ENCODE peak calls at places on chromosomes 5 and 9, in eight cellular contexts. One of them, this sample, is unnamed.

GRCh38 chr9:136117291-136118060 is 1.2 kb downstream of the TMEM250 start:
- ATAC-seq in heart left ventricle: peak; percentile 44
- ATAC-seq in mucosa of descending colon: peak; percentile 53
- ATAC-seq in pancreas: peak; percentile 10
- ATAC-seq in CD4-positive, CD25-positive, alpha-beta regulatory T cell: no peak
- ATAC-seq in foreskin keratinocyte: no peak
- ATAC-seq in upper lobe of left lung: no peak
- ATAC-seq in body of pancreas: peak; percentile 4
- ATAC-seq in this sample: no peak

GRCh38 chr9:78054180-78054579 is 22.6 kb upstream of the GNAQ start:
- ATAC-seq in upper lobe of left lung: no peak
- ATAC-seq in mucosa of descending colon: peak; percentile 24
- ATAC-seq in foreskin keratinocyte: peak; percentile 82
- ATAC-seq in pancreas: no peak
- ATAC-seq in heart left ventricle: no peak
- ATAC-seq in CD4-positive, CD25-positive, alpha-beta regulatory T cell: no peak
- ATAC-seq in body of pancreas: no peak
- ATAC-seq in this sample: no peak

GRCh38 chr9:105063665-105064247 is 135.8 kb upstream of the ABCA1 start:
- ATAC-seq in body of pancreas: peak; percentile 12
- ATAC-seq in upper lobe of left lung: peak; percentile 42
- ATAC-seq in foreskin keratinocyte: peak; percentile 75
- ATAC-seq in heart left ventricle: peak; percentile 57
- ATAC-seq in CD4-positive, CD25-positive, alpha-beta regulatory T cell: no peak
- ATAC-seq in pancreas: peak; percentile 31
- ATAC-seq in mucosa of descending colon: peak; percentile 10
- ATAC-seq in this sample: peak; percentile 57

GRCh38 chr5:1867815-1868143 is 14.9 kb downstream of the IRX4 start:
- ATAC-seq in heart left ventricle: no peak
- ATAC-seq in mucosa of descending colon: no peak
- ATAC-seq in upper lobe of left lung: no peak
- ATAC-seq in foreskin keratinocyte: no peak
- ATAC-seq in CD4-positive, CD25-positive, alpha-beta regulatory T cell: no peak
- ATAC-seq in body of pancreas: no peak
- ATAC-seq in pancreas: no peak
- ATAC-seq in this sample: no peak

GRCh38 chr9:128098017-128098935 is 29.3 kb downstream of the PTGES2 start:
- ATAC-seq in body of pancreas: peak; percentile 76
- ATAC-seq in mucosa of descending colon: peak; percentile 80
- ATAC-seq in CD4-positive, CD25-positive, alpha-beta regulatory T cell: peak; percentile 29
- ATAC-seq in foreskin keratinocyte: peak; percentile 74
- ATAC-seq in heart left ventricle: peak; percentile 80
- ATAC-seq in upper lobe of left lung: peak; percentile 87
- ATAC-seq in pancreas: peak; percentile 78
- ATAC-seq in this sample: peak; percentile 83

GRCh38 chr5:90881626-90882150 is 323.1 kb downstream of the ADGRV1 start:
- ATAC-seq in upper lobe of left lung: no peak
- ATAC-seq in heart left ventricle: no peak
- ATAC-seq in body of pancreas: no peak
- ATAC-seq in mucosa of descending colon: no peak
- ATAC-seq in CD4-positive, CD25-positive, alpha-beta regulatory T cell: no peak
- ATAC-seq in pancreas: no peak
- ATAC-seq in foreskin keratinocyte: no peak
- ATAC-seq in this sample: no peak

GRCh38 chr5:35671516-35671915 is 53.9 kb downstream of the SPEF2 start:
- ATAC-seq in foreskin keratinocyte: no peak
- ATAC-seq in body of pancreas: no peak
- ATAC-seq in mucosa of descending colon: peak; percentile 45
- ATAC-seq in pancreas: no peak
- ATAC-seq in heart left ventricle: no peak
- ATAC-seq in CD4-positive, CD25-positive, alpha-beta regulatory T cell: peak; percentile 73
- ATAC-seq in upper lobe of left lung: no peak
- ATAC-seq in this sample: no peak

GRCh38 chr5:76641514-76642120 is 18.4 kb upstream of the F2RL2 start:
- ATAC-seq in upper lobe of left lung: no peak
- ATAC-seq in pancreas: peak; percentile 73
- ATAC-seq in foreskin keratinocyte: peak; percentile 48
- ATAC-seq in body of pancreas: peak; percentile 50
- ATAC-seq in heart left ventricle: no peak
- ATAC-seq in CD4-positive, CD25-positive, alpha-beta regulatory T cell: peak; percentile 50
- ATAC-seq in mucosa of descending colon: peak; percentile 64
- ATAC-seq in this sample: no peak

GRCh38 chr9:2039294-2040180 is 24.4 kb downstream of the SMARCA2 start:
- ATAC-seq in heart left ventricle: peak; percentile 65
- ATAC-seq in mucosa of descending colon: no peak
- ATAC-seq in body of pancreas: no peak
- ATAC-seq in foreskin keratinocyte: no peak
- ATAC-seq in CD4-positive, CD25-positive, alpha-beta regulatory T cell: no peak
- ATAC-seq in upper lobe of left lung: no peak
- ATAC-seq in pancreas: peak; percentile 37
- ATAC-seq in this sample: no peak

GRCh38 chr9:81874926-81875325 is 53.3 kb upstream of the SPATA31D4 start:
- ATAC-seq in upper lobe of left lung: no peak
- ATAC-seq in heart left ventricle: peak; percentile 69
- ATAC-seq in CD4-positive, CD25-positive, alpha-beta regulatory T cell: no peak
- ATAC-seq in body of pancreas: no peak
- ATAC-seq in foreskin keratinocyte: peak; percentile 48
- ATAC-seq in pancreas: no peak
- ATAC-seq in mucosa of descending colon: peak; percentile 75
- ATAC-seq in this sample: no peak

GRCh38 chr9:91500509-91501011 is 76.9 kb upstream of the NFIL3 start:
- ATAC-seq in heart left ventricle: peak; percentile 60
- ATAC-seq in CD4-positive, CD25-positive, alpha-beta regulatory T cell: no peak
- ATAC-seq in pancreas: no peak
- ATAC-seq in body of pancreas: no peak
- ATAC-seq in upper lobe of left lung: no peak
- ATAC-seq in mucosa of descending colon: peak; percentile 33
- ATAC-seq in foreskin keratinocyte: peak; percentile 81
- ATAC-seq in this sample: no peak

GRCh38 chr5:142680605-142681259 is 5.2 kb downstream of the FGF1 start:
- ATAC-seq in mucosa of descending colon: peak; percentile 98
- ATAC-seq in upper lobe of left lung: peak; percentile 61
- ATAC-seq in body of pancreas: peak; percentile 92
- ATAC-seq in heart left ventricle: no peak
- ATAC-seq in foreskin keratinocyte: peak; percentile 98
- ATAC-seq in pancreas: peak; percentile 97
- ATAC-seq in CD4-positive, CD25-positive, alpha-beta regulatory T cell: no peak
- ATAC-seq in this sample: no peak

GRCh38 chr5:141604318-141604717 is 14.5 kb downstream of the DIAPH1 start:
- ATAC-seq in heart left ventricle: peak; percentile 91
- ATAC-seq in mucosa of descending colon: peak; percentile 94
- ATAC-seq in body of pancreas: peak; percentile 51
- ATAC-seq in foreskin keratinocyte: peak; percentile 98
- ATAC-seq in CD4-positive, CD25-positive, alpha-beta regulatory T cell: no peak
- ATAC-seq in pancreas: peak; percentile 49
- ATAC-seq in upper lobe of left lung: peak; percentile 91
- ATAC-seq in this sample: peak; percentile 96

GRCh38 chr9:8855046-8855445 is 1055.5 kb upstream of the DMAC1 start:
- ATAC-seq in heart left ventricle: no peak
- ATAC-seq in foreskin keratinocyte: no peak
- ATAC-seq in pancreas: no peak
- ATAC-seq in CD4-positive, CD25-positive, alpha-beta regulatory T cell: no peak
- ATAC-seq in upper lobe of left lung: no peak
- ATAC-seq in mucosa of descending colon: no peak
- ATAC-seq in body of pancreas: no peak
- ATAC-seq in this sample: no peak

GRCh38 chr9:96391021-96391765 is 7.7 kb upstream of the SLC35D2 start:
- ATAC-seq in CD4-positive, CD25-positive, alpha-beta regulatory T cell: no peak
- ATAC-seq in mucosa of descending colon: peak; percentile 99
- ATAC-seq in body of pancreas: peak; percentile 96
- ATAC-seq in foreskin keratinocyte: no peak
- ATAC-seq in pancreas: peak; percentile 99
- ATAC-seq in upper lobe of left lung: no peak
- ATAC-seq in heart left ventricle: peak; percentile 26
- ATAC-seq in this sample: no peak

GRCh38 chr5:5220896-5221295 is 80.8 kb downstream of the ADAMTS16 start:
- ATAC-seq in foreskin keratinocyte: no peak
- ATAC-seq in heart left ventricle: no peak
- ATAC-seq in upper lobe of left lung: no peak
- ATAC-seq in pancreas: no peak
- ATAC-seq in mucosa of descending colon: no peak
- ATAC-seq in CD4-positive, CD25-positive, alpha-beta regulatory T cell: no peak
- ATAC-seq in body of pancreas: no peak
- ATAC-seq in this sample: no peak

GRCh38 chr5:14268738-14269137 is 125.6 kb downstream of the TRIO start:
- ATAC-seq in CD4-positive, CD25-positive, alpha-beta regulatory T cell: no peak
- ATAC-seq in pancreas: no peak
- ATAC-seq in body of pancreas: no peak
- ATAC-seq in heart left ventricle: peak; percentile 18
- ATAC-seq in upper lobe of left lung: no peak
- ATAC-seq in foreskin keratinocyte: no peak
- ATAC-seq in mucosa of descending colon: no peak
- ATAC-seq in this sample: no peak
- H3K4me1 ChIP-seq in CD4-positive, CD25-positive, alpha-beta regulatory T cell: no peaks in the 10 kb centered on the region
- H3K4me1 ChIP-seq in pancreas: no peaks in the 10 kb centered on the region
- H3K4me1 ChIP-seq in body of pancreas: peaks cover 26% of the 10 kb centered on the region
- H3K4me1 ChIP-seq in heart left ventricle: peaks cover 15% of the 10 kb centered on the region
- H3K4me1 ChIP-seq in upper lobe of left lung: peaks cover 41% of the 10 kb centered on the region
- H3K4me1 ChIP-seq in foreskin keratinocyte: peaks cover 62% of the 10 kb centered on the region
- H3K4me1 ChIP-seq in mucosa of descending colon: peaks cover 24% of the 10 kb centered on the region
- H3K4me1 ChIP-seq in this sample: peaks cover 94% of the 10 kb centered on the region

DNA sequence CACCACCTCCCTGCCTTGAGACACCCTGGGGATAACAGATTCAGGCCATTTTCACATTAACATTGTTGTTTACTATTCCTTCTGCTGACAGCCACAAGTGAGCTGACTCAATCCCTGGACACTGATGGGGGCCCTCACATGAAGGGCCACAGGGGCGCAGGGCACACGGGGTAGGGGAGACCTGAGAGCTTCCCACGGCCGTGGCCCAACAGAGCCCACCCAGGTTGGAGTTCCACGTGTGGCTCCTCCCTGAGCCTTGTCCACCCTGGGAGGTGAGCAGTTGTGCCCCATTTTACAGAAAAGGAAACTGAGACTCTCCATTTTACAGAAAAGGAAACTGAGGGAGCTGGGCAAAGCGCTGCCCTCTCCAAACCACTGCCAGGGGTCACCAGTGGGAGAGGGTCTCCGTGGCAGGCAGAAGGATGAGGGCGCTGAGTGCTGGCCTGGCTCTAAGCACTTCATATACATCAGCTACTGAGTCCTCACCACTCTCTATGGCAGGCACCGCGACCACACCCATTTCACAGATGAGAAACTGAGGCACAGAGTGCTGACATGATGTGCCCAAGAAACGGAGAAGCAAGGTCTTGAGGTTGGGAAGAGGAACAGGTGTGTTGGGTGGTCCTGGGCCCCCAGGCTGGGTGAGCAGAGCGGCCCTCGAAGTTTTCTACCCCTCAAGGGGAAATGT is 2.3 kb downstream of the NINJ1 start:
- ATAC-seq in pancreas: no peak
- ATAC-seq in mucosa of descending colon: no peak
- ATAC-seq in upper lobe of left lung: no peak
- ATAC-seq in body of pancreas: no peak
- ATAC-seq in CD4-positive, CD25-positive, alpha-beta regulatory T cell: no peak
- ATAC-seq in heart left ventricle: no peak
- ATAC-seq in foreskin keratinocyte: no peak
- ATAC-seq in this sample: no peak
- H3K4me1 ChIP-seq in pancreas: peaks cover 16% of the 10 kb centered on the region
- H3K4me1 ChIP-seq in mucosa of descending colon: peaks cover 29% of the 10 kb centered on the region
- H3K4me1 ChIP-seq in upper lobe of left lung: peaks cover 81% of the 10 kb centered on the region
- H3K4me1 ChIP-seq in body of pancreas: peaks cover 65% of the 10 kb centered on the region
- H3K4me1 ChIP-seq in CD4-positive, CD25-positive, alpha-beta regulatory T cell: peaks cover 72% of the 10 kb centered on the region
- H3K4me1 ChIP-seq in heart left ventricle: peaks cover 8% of the 10 kb centered on the region
- H3K4me1 ChIP-seq in foreskin keratinocyte: peaks cover 7% of the 10 kb centered on the region
- H3K4me1 ChIP-seq in this sample: peaks cover 77% of the 10 kb centered on the region

GRCh38 chr5:171739246-171739645 is 46.4 kb upstream of the SMIM23 start:
- ATAC-seq in body of pancreas: no peak
- ATAC-seq in upper lobe of left lung: no peak
- ATAC-seq in pancreas: no peak
- ATAC-seq in foreskin keratinocyte: no peak
- ATAC-seq in CD4-positive, CD25-positive, alpha-beta regulatory T cell: no peak
- ATAC-seq in mucosa of descending colon: no peak
- ATAC-seq in heart left ventricle: no peak
- ATAC-seq in this sample: no peak

GRCh38 chr5:171736976-171737848 is 48.4 kb upstream of the SMIM23 start:
- ATAC-seq in foreskin keratinocyte: no peak
- ATAC-seq in heart left ventricle: peak; percentile 83
- ATAC-seq in body of pancreas: peak; percentile 27
- ATAC-seq in mucosa of descending colon: no peak
- ATAC-seq in upper lobe of left lung: no peak
- ATAC-seq in CD4-positive, CD25-positive, alpha-beta regulatory T cell: no peak
- ATAC-seq in pancreas: peak; percentile 74
- ATAC-seq in this sample: peak; percentile 78

GRCh38 chr5:171743786-171744076 is 41.9 kb upstream of the SMIM23 start:
- ATAC-seq in upper lobe of left lung: no peak
- ATAC-seq in body of pancreas: no peak
- ATAC-seq in heart left ventricle: no peak
- ATAC-seq in CD4-positive, CD25-positive, alpha-beta regulatory T cell: no peak
- ATAC-seq in pancreas: no peak
- ATAC-seq in mucosa of descending colon: no peak
- ATAC-seq in foreskin keratinocyte: no peak
- ATAC-seq in this sample: no peak

DNA sequence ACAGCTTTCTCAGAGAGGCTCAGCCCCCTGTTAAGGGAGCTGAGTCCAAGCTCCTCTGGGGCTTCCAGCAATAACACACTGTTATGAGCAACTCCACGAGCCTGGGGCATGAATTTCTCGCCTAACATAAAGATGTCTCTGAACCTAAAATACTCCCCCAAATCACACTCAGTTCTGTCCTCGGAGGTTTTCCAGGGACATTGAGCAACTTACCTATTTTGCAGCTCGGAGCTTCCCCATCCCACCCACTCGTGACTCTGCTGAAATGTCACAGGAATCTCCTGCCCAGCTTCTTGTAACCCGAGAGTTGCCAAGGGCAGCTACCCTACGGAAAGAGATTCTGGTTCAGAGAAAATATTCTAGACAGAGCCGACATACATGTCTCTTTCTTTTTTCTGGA is 47.1 kb upstream of the SMIM23 start:
- ATAC-seq in mucosa of descending colon: no peak
- ATAC-seq in pancreas: no peak
- ATAC-seq in CD4-positive, CD25-positive, alpha-beta regulatory T cell: no peak
- ATAC-seq in upper lobe of left lung: no peak
- ATAC-seq in body of pancreas: no peak
- ATAC-seq in heart left ventricle: no peak
- ATAC-seq in foreskin keratinocyte: no peak
- ATAC-seq in this sample: no peak
- H3K4me1 ChIP-seq in mucosa of descending colon: peaks cover 4% of the 10 kb centered on the region
- H3K4me1 ChIP-seq in pancreas: no peaks in the 10 kb centered on the region
- H3K4me1 ChIP-seq in CD4-positive, CD25-positive, alpha-beta regulatory T cell: no peaks in the 10 kb centered on the region
- H3K4me1 ChIP-seq in upper lobe of left lung: peaks cover 5% of the 10 kb centered on the region
- H3K4me1 ChIP-seq in body of pancreas: peaks cover 8% of the 10 kb centered on the region
- H3K4me1 ChIP-seq in heart left ventricle: no peaks in the 10 kb centered on the region
- H3K4me1 ChIP-seq in foreskin keratinocyte: no peaks in the 10 kb centered on the region
- H3K4me1 ChIP-seq in this sample: no peaks in the 10 kb centered on the region

DNA sequence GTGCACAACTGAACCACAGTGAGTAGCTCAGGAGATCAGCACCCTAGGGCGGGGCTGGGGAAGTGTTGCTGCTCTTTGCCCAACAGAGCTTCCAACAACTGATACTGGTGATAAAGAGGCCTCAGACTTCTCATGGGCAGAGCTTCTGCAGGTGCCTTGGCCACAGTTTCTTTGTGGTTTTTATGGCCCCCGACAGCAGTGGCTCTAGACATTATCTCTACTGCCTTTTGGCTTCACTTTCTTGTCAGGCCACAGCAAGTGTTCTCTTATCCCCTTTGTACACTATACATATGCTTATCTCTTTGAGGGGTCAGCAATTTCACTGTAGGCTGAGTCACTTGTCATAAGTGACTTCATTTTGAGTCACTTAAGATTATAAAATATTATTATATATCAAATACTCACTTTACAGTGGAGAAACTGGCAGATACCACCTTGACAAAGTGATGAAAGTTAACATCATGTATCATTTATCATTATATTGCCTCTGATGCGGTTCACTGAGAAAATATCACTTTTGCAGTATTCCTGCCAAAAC is 90.9 kb upstream of the COX7C start:
- ATAC-seq in upper lobe of left lung: no peak
- ATAC-seq in CD4-positive, CD25-positive, alpha-beta regulatory T cell: no peak
- ATAC-seq in body of pancreas: no peak
- ATAC-seq in heart left ventricle: no peak
- ATAC-seq in mucosa of descending colon: no peak
- ATAC-seq in pancreas: no peak
- ATAC-seq in foreskin keratinocyte: no peak
- ATAC-seq in this sample: no peak
- H3K4me1 ChIP-seq in upper lobe of left lung: no peaks in the 10 kb centered on the region
- H3K4me1 ChIP-seq in CD4-positive, CD25-positive, alpha-beta regulatory T cell: no peaks in the 10 kb centered on the region
- H3K4me1 ChIP-seq in body of pancreas: no peaks in the 10 kb centered on the region
- H3K4me1 ChIP-seq in heart left ventricle: no peaks in the 10 kb centered on the region
- H3K4me1 ChIP-seq in mucosa of descending colon: no peaks in the 10 kb centered on the region
- H3K4me1 ChIP-seq in pancreas: no peaks in the 10 kb centered on the region
- H3K4me1 ChIP-seq in foreskin keratinocyte: no peaks in the 10 kb centered on the region
- H3K4me1 ChIP-seq in this sample: no peaks in the 10 kb centered on the region

This sample was measured in gastroesophageal sphincter.